ENCODE peak calls at places on chromosomes 5 and 9, in ten cellular contexts. One of them, this sample, is unnamed.

GRCh38 chr5:169426674-169427250 is 125.8 kb upstream of the SLIT3 start:
- DNase-seq in stimulated activated CD8-positive, alpha-beta memory T cell treated with anti-CD3 and anti-CD28 coated beads, Interleukin-15, amount 100 ng/mL, for 4 hours: no peak
- DNase-seq in stomach: no peak
- DNase-seq in GM12865: peak; percentile 9
- DNase-seq in choroid plexus epithelial cell: no peak
- DNase-seq in frontal cortex: no peak
- DNase-seq in stimulated activated effector memory CD8-positive, alpha-beta T cell treated with anti-CD3 and anti-CD28 coated beads, Interleukin-12 subunit alpha, Interleukin-12 subunit beta, amount 100 ng/mL, for 72 hours: no peak
- DNase-seq in naive thymus-derived CD4-positive, alpha-beta T cell: no peak
- DNase-seq in OCI-LY7: no peak
- DNase-seq in activated naive CD4-positive, alpha-beta T cell treated with anti-CD3 and anti-CD28 coated beads, Interleukin-2, amount 50 U/mL, for 16 hours: no peak
- DNase-seq in this sample: no peak

GRCh38 chr9:18463991-18464390 is 10.0 kb upstream of the ADAMTSL1 start:
- DNase-seq in stimulated activated CD8-positive, alpha-beta memory T cell treated with anti-CD3 and anti-CD28 coated beads, Interleukin-15, amount 100 ng/mL, for 4 hours: no peak
- DNase-seq in stomach: no peak
- DNase-seq in GM12865: no peak
- DNase-seq in choroid plexus epithelial cell: no peak
- DNase-seq in frontal cortex: no peak
- DNase-seq in stimulated activated effector memory CD8-positive, alpha-beta T cell treated with anti-CD3 and anti-CD28 coated beads, Interleukin-12 subunit alpha, Interleukin-12 subunit beta, amount 100 ng/mL, for 72 hours: no peak
- DNase-seq in naive thymus-derived CD4-positive, alpha-beta T cell: no peak
- DNase-seq in OCI-LY7: no peak
- DNase-seq in activated naive CD4-positive, alpha-beta T cell treated with anti-CD3 and anti-CD28 coated beads, Interleukin-2, amount 50 U/mL, for 16 hours: no peak
- DNase-seq in this sample: no peak

GRCh38 chr5:38226091-38226490 is 32.3 kb upstream of the EGFLAM start:
- DNase-seq in stimulated activated CD8-positive, alpha-beta memory T cell treated with anti-CD3 and anti-CD28 coated beads, Interleukin-15, amount 100 ng/mL, for 4 hours: no peak
- DNase-seq in stomach: no peak
- DNase-seq in GM12865: no peak
- DNase-seq in choroid plexus epithelial cell: no peak
- DNase-seq in frontal cortex: no peak
- DNase-seq in stimulated activated effector memory CD8-positive, alpha-beta T cell treated with anti-CD3 and anti-CD28 coated beads, Interleukin-12 subunit alpha, Interleukin-12 subunit beta, amount 100 ng/mL, for 72 hours: no peak
- DNase-seq in naive thymus-derived CD4-positive, alpha-beta T cell: no peak
- DNase-seq in OCI-LY7: no peak
- DNase-seq in activated naive CD4-positive, alpha-beta T cell treated with anti-CD3 and anti-CD28 coated beads, Interleukin-2, amount 50 U/mL, for 16 hours: no peak
- DNase-seq in this sample: no peak

GRCh38 chr9:68872026-68872501 is 141.8 kb downstream of the PRKACG start:
- DNase-seq in stimulated activated CD8-positive, alpha-beta memory T cell treated with anti-CD3 and anti-CD28 coated beads, Interleukin-15, amount 100 ng/mL, for 4 hours: no peak
- DNase-seq in stomach: peak; percentile 76
- DNase-seq in GM12865: no peak
- DNase-seq in choroid plexus epithelial cell: no peak
- DNase-seq in frontal cortex: no peak
- DNase-seq in stimulated activated effector memory CD8-positive, alpha-beta T cell treated with anti-CD3 and anti-CD28 coated beads, Interleukin-12 subunit alpha, Interleukin-12 subunit beta, amount 100 ng/mL, for 72 hours: no peak
- DNase-seq in naive thymus-derived CD4-positive, alpha-beta T cell: no peak
- DNase-seq in OCI-LY7: no peak
- DNase-seq in activated naive CD4-positive, alpha-beta T cell treated with anti-CD3 and anti-CD28 coated beads, Interleukin-2, amount 50 U/mL, for 16 hours: no peak
- DNase-seq in this sample: no peak

GRCh38 chr5:126449751-126450271 is 26.6 kb downstream of the GRAMD2B start:
- DNase-seq in stimulated activated CD8-positive, alpha-beta memory T cell treated with anti-CD3 and anti-CD28 coated beads, Interleukin-15, amount 100 ng/mL, for 4 hours: peak; percentile 23
- DNase-seq in stomach: no peak
- DNase-seq in GM12865: peak; percentile 87
- DNase-seq in choroid plexus epithelial cell: peak; percentile 61
- DNase-seq in frontal cortex: peak; percentile 25
- DNase-seq in stimulated activated effector memory CD8-positive, alpha-beta T cell treated with anti-CD3 and anti-CD28 coated beads, Interleukin-12 subunit alpha, Interleukin-12 subunit beta, amount 100 ng/mL, for 72 hours: peak; percentile 65
- DNase-seq in naive thymus-derived CD4-positive, alpha-beta T cell: peak; percentile 65
- DNase-seq in OCI-LY7: no peak
- DNase-seq in activated naive CD4-positive, alpha-beta T cell treated with anti-CD3 and anti-CD28 coated beads, Interleukin-2, amount 50 U/mL, for 16 hours: peak; percentile 63
- DNase-seq in this sample: peak; percentile 46

GRCh38 chr5:33445808-33446207 is 5.0 kb downstream of the TARS1 start:
- DNase-seq in stimulated activated CD8-positive, alpha-beta memory T cell treated with anti-CD3 and anti-CD28 coated beads, Interleukin-15, amount 100 ng/mL, for 4 hours: no peak
- DNase-seq in stomach: no peak
- DNase-seq in GM12865: no peak
- DNase-seq in choroid plexus epithelial cell: no peak
- DNase-seq in frontal cortex: no peak
- DNase-seq in stimulated activated effector memory CD8-positive, alpha-beta T cell treated with anti-CD3 and anti-CD28 coated beads, Interleukin-12 subunit alpha, Interleukin-12 subunit beta, amount 100 ng/mL, for 72 hours: no peak
- DNase-seq in naive thymus-derived CD4-positive, alpha-beta T cell: no peak
- DNase-seq in OCI-LY7: no peak
- DNase-seq in activated naive CD4-positive, alpha-beta T cell treated with anti-CD3 and anti-CD28 coated beads, Interleukin-2, amount 50 U/mL, for 16 hours: no peak
- DNase-seq in this sample: no peak

GRCh38 chr9:137243626-137244485 is 2.8 kb downstream of the TUBB4B start:
- DNase-seq in stimulated activated CD8-positive, alpha-beta memory T cell treated with anti-CD3 and anti-CD28 coated beads, Interleukin-15, amount 100 ng/mL, for 4 hours: no peak
- DNase-seq in stomach: no peak
- DNase-seq in GM12865: no peak
- DNase-seq in choroid plexus epithelial cell: no peak
- DNase-seq in frontal cortex: no peak
- DNase-seq in stimulated activated effector memory CD8-positive, alpha-beta T cell treated with anti-CD3 and anti-CD28 coated beads, Interleukin-12 subunit alpha, Interleukin-12 subunit beta, amount 100 ng/mL, for 72 hours: no peak
- DNase-seq in naive thymus-derived CD4-positive, alpha-beta T cell: no peak
- DNase-seq in OCI-LY7: no peak
- DNase-seq in activated naive CD4-positive, alpha-beta T cell treated with anti-CD3 and anti-CD28 coated beads, Interleukin-2, amount 50 U/mL, for 16 hours: no peak
- DNase-seq in this sample: no peak

GRCh38 chr5:142491260-142491659 is 166.4 kb upstream of the SPRY4 start:
- DNase-seq in stimulated activated CD8-positive, alpha-beta memory T cell treated with anti-CD3 and anti-CD28 coated beads, Interleukin-15, amount 100 ng/mL, for 4 hours: no peak
- DNase-seq in stomach: no peak
- DNase-seq in GM12865: no peak
- DNase-seq in choroid plexus epithelial cell: no peak
- DNase-seq in frontal cortex: no peak
- DNase-seq in stimulated activated effector memory CD8-positive, alpha-beta T cell treated with anti-CD3 and anti-CD28 coated beads, Interleukin-12 subunit alpha, Interleukin-12 subunit beta, amount 100 ng/mL, for 72 hours: no peak
- DNase-seq in naive thymus-derived CD4-positive, alpha-beta T cell: no peak
- DNase-seq in OCI-LY7: no peak
- DNase-seq in activated naive CD4-positive, alpha-beta T cell treated with anti-CD3 and anti-CD28 coated beads, Interleukin-2, amount 50 U/mL, for 16 hours: no peak
- DNase-seq in this sample: no peak

GRCh38 chr5:111772456-111772855 is 15.5 kb upstream of the NREP start:
- DNase-seq in stimulated activated CD8-positive, alpha-beta memory T cell treated with anti-CD3 and anti-CD28 coated beads, Interleukin-15, amount 100 ng/mL, for 4 hours: no peak
- DNase-seq in stomach: no peak
- DNase-seq in GM12865: no peak
- DNase-seq in choroid plexus epithelial cell: no peak
- DNase-seq in frontal cortex: no peak
- DNase-seq in stimulated activated effector memory CD8-positive, alpha-beta T cell treated with anti-CD3 and anti-CD28 coated beads, Interleukin-12 subunit alpha, Interleukin-12 subunit beta, amount 100 ng/mL, for 72 hours: no peak
- DNase-seq in naive thymus-derived CD4-positive, alpha-beta T cell: no peak
- DNase-seq in OCI-LY7: peak; percentile 33
- DNase-seq in activated naive CD4-positive, alpha-beta T cell treated with anti-CD3 and anti-CD28 coated beads, Interleukin-2, amount 50 U/mL, for 16 hours: no peak
- DNase-seq in this sample: no peak

GRCh38 chr9:127525426-127526188 is 74.3 kb downstream of the LRSAM1 start:
- DNase-seq in stimulated activated CD8-positive, alpha-beta memory T cell treated with anti-CD3 and anti-CD28 coated beads, Interleukin-15, amount 100 ng/mL, for 4 hours: no peak
- DNase-seq in stomach: no peak
- DNase-seq in GM12865: peak; percentile 42
- DNase-seq in choroid plexus epithelial cell: peak; percentile 80
- DNase-seq in frontal cortex: no peak
- DNase-seq in stimulated activated effector memory CD8-positive, alpha-beta T cell treated with anti-CD3 and anti-CD28 coated beads, Interleukin-12 subunit alpha, Interleukin-12 subunit beta, amount 100 ng/mL, for 72 hours: peak; percentile 62
- DNase-seq in naive thymus-derived CD4-positive, alpha-beta T cell: no peak
- DNase-seq in OCI-LY7: peak; percentile 43
- DNase-seq in activated naive CD4-positive, alpha-beta T cell treated with anti-CD3 and anti-CD28 coated beads, Interleukin-2, amount 50 U/mL, for 16 hours: no peak
- DNase-seq in this sample: no peak

GRCh38 chr5:65102501-65102825 is 333.7 kb downstream of the CWC27 start:
- DNase-seq in stimulated activated CD8-positive, alpha-beta memory T cell treated with anti-CD3 and anti-CD28 coated beads, Interleukin-15, amount 100 ng/mL, for 4 hours: no peak
- DNase-seq in stomach: no peak
- DNase-seq in GM12865: no peak
- DNase-seq in choroid plexus epithelial cell: no peak
- DNase-seq in frontal cortex: no peak
- DNase-seq in stimulated activated effector memory CD8-positive, alpha-beta T cell treated with anti-CD3 and anti-CD28 coated beads, Interleukin-12 subunit alpha, Interleukin-12 subunit beta, amount 100 ng/mL, for 72 hours: no peak
- DNase-seq in naive thymus-derived CD4-positive, alpha-beta T cell: no peak
- DNase-seq in OCI-LY7: no peak
- DNase-seq in activated naive CD4-positive, alpha-beta T cell treated with anti-CD3 and anti-CD28 coated beads, Interleukin-2, amount 50 U/mL, for 16 hours: no peak
- DNase-seq in this sample: no peak

GRCh38 chr9:113349434-113350337 is at the start of gene BSPRY:
- DNase-seq in stimulated activated CD8-positive, alpha-beta memory T cell treated with anti-CD3 and anti-CD28 coated beads, Interleukin-15, amount 100 ng/mL, for 4 hours: no peak
- DNase-seq in stomach: peak; percentile 66
- DNase-seq in GM12865: no peak
- DNase-seq in choroid plexus epithelial cell: no peak
- DNase-seq in frontal cortex: peak; percentile 43
- DNase-seq in stimulated activated effector memory CD8-positive, alpha-beta T cell treated with anti-CD3 and anti-CD28 coated beads, Interleukin-12 subunit alpha, Interleukin-12 subunit beta, amount 100 ng/mL, for 72 hours: peak; percentile 66
- DNase-seq in naive thymus-derived CD4-positive, alpha-beta T cell: peak; percentile 38
- DNase-seq in OCI-LY7: peak; percentile 25
- DNase-seq in activated naive CD4-positive, alpha-beta T cell treated with anti-CD3 and anti-CD28 coated beads, Interleukin-2, amount 50 U/mL, for 16 hours: peak; percentile 32
- DNase-seq in this sample: peak; percentile 75

GRCh38 chr9:112872019-112872418 is 18.7 kb downstream of the SLC46A2 start:
- DNase-seq in stimulated activated CD8-positive, alpha-beta memory T cell treated with anti-CD3 and anti-CD28 coated beads, Interleukin-15, amount 100 ng/mL, for 4 hours: no peak
- DNase-seq in stomach: no peak
- DNase-seq in GM12865: no peak
- DNase-seq in choroid plexus epithelial cell: no peak
- DNase-seq in frontal cortex: no peak
- DNase-seq in stimulated activated effector memory CD8-positive, alpha-beta T cell treated with anti-CD3 and anti-CD28 coated beads, Interleukin-12 subunit alpha, Interleukin-12 subunit beta, amount 100 ng/mL, for 72 hours: no peak
- DNase-seq in naive thymus-derived CD4-positive, alpha-beta T cell: no peak
- DNase-seq in OCI-LY7: peak; percentile 15
- DNase-seq in activated naive CD4-positive, alpha-beta T cell treated with anti-CD3 and anti-CD28 coated beads, Interleukin-2, amount 50 U/mL, for 16 hours: no peak
- DNase-seq in this sample: no peak

GRCh38 chr9:105046907-105047651 is 119.1 kb upstream of the ABCA1 start:
- DNase-seq in stimulated activated CD8-positive, alpha-beta memory T cell treated with anti-CD3 and anti-CD28 coated beads, Interleukin-15, amount 100 ng/mL, for 4 hours: no peak
- DNase-seq in stomach: no peak
- DNase-seq in GM12865: no peak
- DNase-seq in choroid plexus epithelial cell: no peak
- DNase-seq in frontal cortex: no peak
- DNase-seq in stimulated activated effector memory CD8-positive, alpha-beta T cell treated with anti-CD3 and anti-CD28 coated beads, Interleukin-12 subunit alpha, Interleukin-12 subunit beta, amount 100 ng/mL, for 72 hours: no peak
- DNase-seq in naive thymus-derived CD4-positive, alpha-beta T cell: no peak
- DNase-seq in OCI-LY7: no peak
- DNase-seq in activated naive CD4-positive, alpha-beta T cell treated with anti-CD3 and anti-CD28 coated beads, Interleukin-2, amount 50 U/mL, for 16 hours: no peak
- DNase-seq in this sample: no peak

GRCh38 chr5:138832218-138832617 is 42.9 kb downstream of the LRRTM2 start:
- DNase-seq in stimulated activated CD8-positive, alpha-beta memory T cell treated with anti-CD3 and anti-CD28 coated beads, Interleukin-15, amount 100 ng/mL, for 4 hours: no peak
- DNase-seq in stomach: no peak
- DNase-seq in GM12865: no peak
- DNase-seq in choroid plexus epithelial cell: peak; percentile 32
- DNase-seq in frontal cortex: no peak
- DNase-seq in stimulated activated effector memory CD8-positive, alpha-beta T cell treated with anti-CD3 and anti-CD28 coated beads, Interleukin-12 subunit alpha, Interleukin-12 subunit beta, amount 100 ng/mL, for 72 hours: no peak
- DNase-seq in naive thymus-derived CD4-positive, alpha-beta T cell: no peak
- DNase-seq in OCI-LY7: no peak
- DNase-seq in activated naive CD4-positive, alpha-beta T cell treated with anti-CD3 and anti-CD28 coated beads, Interleukin-2, amount 50 U/mL, for 16 hours: no peak
- DNase-seq in this sample: no peak

GRCh38 chr9:91714020-91714721 is 235.9 kb downstream of the ROR2 start:
- DNase-seq in stimulated activated CD8-positive, alpha-beta memory T cell treated with anti-CD3 and anti-CD28 coated beads, Interleukin-15, amount 100 ng/mL, for 4 hours: no peak
- DNase-seq in stomach: peak; percentile 74
- DNase-seq in GM12865: peak; percentile 61
- DNase-seq in choroid plexus epithelial cell: peak; percentile 84
- DNase-seq in frontal cortex: no peak
- DNase-seq in stimulated activated effector memory CD8-positive, alpha-beta T cell treated with anti-CD3 and anti-CD28 coated beads, Interleukin-12 subunit alpha, Interleukin-12 subunit beta, amount 100 ng/mL, for 72 hours: no peak
- DNase-seq in naive thymus-derived CD4-positive, alpha-beta T cell: no peak
- DNase-seq in OCI-LY7: peak; percentile 27
- DNase-seq in activated naive CD4-positive, alpha-beta T cell treated with anti-CD3 and anti-CD28 coated beads, Interleukin-2, amount 50 U/mL, for 16 hours: no peak
- DNase-seq in this sample: peak; percentile 55

GRCh38 chr5:154849791-154850201 is 607 bp downstream of the FAXDC2 start:
- DNase-seq in stimulated activated CD8-positive, alpha-beta memory T cell treated with anti-CD3 and anti-CD28 coated beads, Interleukin-15, amount 100 ng/mL, for 4 hours: no peak
- DNase-seq in stomach: no peak
- DNase-seq in GM12865: no peak
- DNase-seq in choroid plexus epithelial cell: peak; percentile 63
- DNase-seq in frontal cortex: no peak
- DNase-seq in stimulated activated effector memory CD8-positive, alpha-beta T cell treated with anti-CD3 and anti-CD28 coated beads, Interleukin-12 subunit alpha, Interleukin-12 subunit beta, amount 100 ng/mL, for 72 hours: no peak
- DNase-seq in naive thymus-derived CD4-positive, alpha-beta T cell: no peak
- DNase-seq in OCI-LY7: no peak
- DNase-seq in activated naive CD4-positive, alpha-beta T cell treated with anti-CD3 and anti-CD28 coated beads, Interleukin-2, amount 50 U/mL, for 16 hours: no peak
- DNase-seq in this sample: no peak

GRCh38 chr9:135023389-135023788 is 64.1 kb upstream of the OLFM1 start:
- DNase-seq in stimulated activated CD8-positive, alpha-beta memory T cell treated with anti-CD3 and anti-CD28 coated beads, Interleukin-15, amount 100 ng/mL, for 4 hours: no peak
- DNase-seq in stomach: no peak
- DNase-seq in GM12865: no peak
- DNase-seq in choroid plexus epithelial cell: peak; percentile 4
- DNase-seq in frontal cortex: peak; percentile 51
- DNase-seq in stimulated activated effector memory CD8-positive, alpha-beta T cell treated with anti-CD3 and anti-CD28 coated beads, Interleukin-12 subunit alpha, Interleukin-12 subunit beta, amount 100 ng/mL, for 72 hours: no peak
- DNase-seq in naive thymus-derived CD4-positive, alpha-beta T cell: no peak
- DNase-seq in OCI-LY7: no peak
- DNase-seq in activated naive CD4-positive, alpha-beta T cell treated with anti-CD3 and anti-CD28 coated beads, Interleukin-2, amount 50 U/mL, for 16 hours: no peak
- DNase-seq in this sample: no peak

GRCh38 chr5:159017787-159018186 is 81.9 kb downstream of the EBF1 start:
- DNase-seq in stimulated activated CD8-positive, alpha-beta memory T cell treated with anti-CD3 and anti-CD28 coated beads, Interleukin-15, amount 100 ng/mL, for 4 hours: no peak
- DNase-seq in stomach: no peak
- DNase-seq in GM12865: no peak
- DNase-seq in choroid plexus epithelial cell: peak; percentile 94
- DNase-seq in frontal cortex: peak; percentile 7
- DNase-seq in stimulated activated effector memory CD8-positive, alpha-beta T cell treated with anti-CD3 and anti-CD28 coated beads, Interleukin-12 subunit alpha, Interleukin-12 subunit beta, amount 100 ng/mL, for 72 hours: no peak
- DNase-seq in naive thymus-derived CD4-positive, alpha-beta T cell: no peak
- DNase-seq in OCI-LY7: no peak
- DNase-seq in activated naive CD4-positive, alpha-beta T cell treated with anti-CD3 and anti-CD28 coated beads, Interleukin-2, amount 50 U/mL, for 16 hours: no peak
- DNase-seq in this sample: peak; percentile 39

GRCh38 chr5:125607018-125607417 is 816.2 kb upstream of the GRAMD2B start:
- DNase-seq in stimulated activated CD8-positive, alpha-beta memory T cell treated with anti-CD3 and anti-CD28 coated beads, Interleukin-15, amount 100 ng/mL, for 4 hours: no peak
- DNase-seq in stomach: no peak
- DNase-seq in GM12865: no peak
- DNase-seq in choroid plexus epithelial cell: peak; percentile 77
- DNase-seq in frontal cortex: no peak
- DNase-seq in stimulated activated effector memory CD8-positive, alpha-beta T cell treated with anti-CD3 and anti-CD28 coated beads, Interleukin-12 subunit alpha, Interleukin-12 subunit beta, amount 100 ng/mL, for 72 hours: no peak
- DNase-seq in naive thymus-derived CD4-positive, alpha-beta T cell: no peak
- DNase-seq in OCI-LY7: no peak
- DNase-seq in activated naive CD4-positive, alpha-beta T cell treated with anti-CD3 and anti-CD28 coated beads, Interleukin-2, amount 50 U/mL, for 16 hours: no peak
- DNase-seq in this sample: no peak

GRCh38 chr5:114903767-114904166 is 265.9 kb downstream of the TRIM36 start:
- DNase-seq in stimulated activated CD8-positive, alpha-beta memory T cell treated with anti-CD3 and anti-CD28 coated beads, Interleukin-15, amount 100 ng/mL, for 4 hours: no peak
- DNase-seq in stomach: no peak
- DNase-seq in GM12865: no peak
- DNase-seq in choroid plexus epithelial cell: no peak
- DNase-seq in frontal cortex: no peak
- DNase-seq in stimulated activated effector memory CD8-positive, alpha-beta T cell treated with anti-CD3 and anti-CD28 coated beads, Interleukin-12 subunit alpha, Interleukin-12 subunit beta, amount 100 ng/mL, for 72 hours: no peak
- DNase-seq in naive thymus-derived CD4-positive, alpha-beta T cell: no peak
- DNase-seq in OCI-LY7: no peak
- DNase-seq in activated naive CD4-positive, alpha-beta T cell treated with anti-CD3 and anti-CD28 coated beads, Interleukin-2, amount 50 U/mL, for 16 hours: no peak
- DNase-seq in this sample: no peak

GRCh38 chr5:2105141-2105540 is 222.4 kb upstream of the IRX4 start:
- DNase-seq in stimulated activated CD8-positive, alpha-beta memory T cell treated with anti-CD3 and anti-CD28 coated beads, Interleukin-15, amount 100 ng/mL, for 4 hours: no peak
- DNase-seq in stomach: no peak
- DNase-seq in GM12865: no peak
- DNase-seq in choroid plexus epithelial cell: no peak
- DNase-seq in frontal cortex: no peak
- DNase-seq in stimulated activated effector memory CD8-positive, alpha-beta T cell treated with anti-CD3 and anti-CD28 coated beads, Interleukin-12 subunit alpha, Interleukin-12 subunit beta, amount 100 ng/mL, for 72 hours: no peak
- DNase-seq in naive thymus-derived CD4-positive, alpha-beta T cell: no peak
- DNase-seq in OCI-LY7: no peak
- DNase-seq in activated naive CD4-positive, alpha-beta T cell treated with anti-CD3 and anti-CD28 coated beads, Interleukin-2, amount 50 U/mL, for 16 hours: no peak
- DNase-seq in this sample: no peak